ENCODE peak calls at places on chromosomes 11 and 22, in eight cellular contexts. F is neural crest cell, K is mammary epithelial cell, O is fibroblast of the aortic adventitia, I is B cell, A is AG04450, D is A549, V is hepatocyte. T is an unnamed sample.
A peak's percentile ranks its signal among the peaks of the same experiment; 100 is the strongest.

GRCh38 chr11:22338465-22338810 is 257 bp downstream of the SLC17A6 start:
- DNase-seq in F (no peak), K (no peak), O (no peak), I (no peak), A (no peak), D (no peak), V (no peak), T (no peak)

GRCh38 chr22:46500201-46500600 is 37.2 kb downstream of the CELSR1 start:
- DNase-seq in F (peak; percentile 75), K (no peak), O (no peak), I (no peak), A (no peak), D (no peak), V (peak; percentile 18), T (peak; percentile 15)

GRCh38 chr11:59706518-59707285 is 6.9 kb downstream of the OR10V1 start:
- DNase-seq in F (no peak), K (peak; percentile 94), O (peak; percentile 59), I (no peak), A (peak; percentile 13), D (peak; percentile 35), V (peak; percentile 54), T (no peak)

GRCh38 chr11:74371269-74372039 is 26.8 kb downstream of the PGM2L1 start:
- DNase-seq in F (no peak), K (peak; percentile 78), O (no peak), I (no peak), A (no peak), D (peak; percentile 20), V (no peak), T (no peak)

GRCh38 chr22:45324186-45324775 is 14.5 kb downstream of the FAM118A start:
- DNase-seq in F (no peak), K (peak; percentile 19), O (no peak), I (no peak), A (no peak), D (no peak), V (no peak), T (no peak)

GRCh38 chr11:75562836-75563484 is 907 bp downstream of the SERPINH1 start:
- DNase-seq in F (peak; percentile 64), K (peak; percentile 53), O (peak; percentile 53), I (no peak), A (no peak), D (no peak), V (peak; percentile 80), T (no peak)

GRCh38 chr11:62337682-62338181 is 484 bp downstream of the ASRGL1 start:
- DNase-seq in F (peak; percentile 27), K (peak; percentile 6), O (no peak), I (no peak), A (no peak), D (peak; percentile 27), V (peak; percentile 55), T (peak; percentile 11)

GRCh38 chr11:73186886-73187285 is 31.2 kb upstream of the P2RY2 start:
- DNase-seq in F (no peak), K (no peak), O (no peak), I (no peak), A (no peak), D (no peak), V (no peak), T (no peak)

GRCh38 chr22:19756288-19757128 is 4.1 kb upstream of the TBX1 start:
- DNase-seq in F (no peak), K (peak; percentile 48), O (no peak), I (peak; percentile 93), A (no peak), D (peak; percentile 72), V (peak; percentile 79), T (peak; percentile 71)

GRCh38 chr11:107017104-107017432 is 1.2 kb downstream of the GUCY1A2 start:
- DNase-seq in F (no peak), K (no peak), O (no peak), I (no peak), A (no peak), D (no peak), V (no peak), T (no peak)

GRCh38 chr11:31996159-31996881 is 94.6 kb upstream of the RCN1 start:
- DNase-seq in F (no peak), K (no peak), O (no peak), I (no peak), A (no peak), D (no peak), V (no peak), T (no peak)

GRCh38 chr11:57647368-57647767 is 2.3 kb downstream of the YPEL4 start:
- DNase-seq in F (no peak), K (no peak), O (no peak), I (no peak), A (no peak), D (no peak), V (no peak), T (no peak)

GRCh38 chr11:35338928-35339327 is 80.4 kb downstream of the SLC1A2 start:
- DNase-seq in F (no peak), K (no peak), O (no peak), I (no peak), A (no peak), D (no peak), V (no peak), T (no peak)

GRCh38 chr11:33248416-33248957 is 8.7 kb upstream of the HIPK3 start:
- DNase-seq in F (no peak), K (peak; percentile 48), O (peak; percentile 57), I (no peak), A (peak; percentile 20), D (no peak), V (no peak), T (no peak)

GRCh38 chr22:38467904-38468760 is at the start of gene KDELR3:
- DNase-seq in F (no peak), K (peak; percentile 81), O (peak; percentile 63), I (peak; percentile 80), A (peak; percentile 30), D (peak; percentile 40), V (peak; percentile 92), T (peak; percentile 78)

GRCh38 chr11:130523609-130524008 is 75.2 kb downstream of the ADAMTS15 start:
- DNase-seq in F (no peak), K (no peak), O (peak; percentile 95), I (no peak), A (peak; percentile 67), D (no peak), V (no peak), T (no peak)

GRCh38 chr11:117998201-117998579 is 12.0 kb downstream of the IL10RA start:
- DNase-seq in F (no peak), K (no peak), O (no peak), I (no peak), A (no peak), D (no peak), V (no peak), T (no peak)

GRCh38 chr11:55719608-55720160 is 53.6 kb upstream of the OR5D13 start:
- DNase-seq in F (no peak), K (no peak), O (no peak), I (no peak), A (no peak), D (no peak), V (no peak), T (no peak)

GRCh38 chr22:38881464-38881871 is 9.5 kb upstream of the CBX6 start:
- DNase-seq in F (no peak), K (no peak), O (peak; percentile 96), I (no peak), A (peak; percentile 56), D (no peak), V (no peak), T (no peak)

DNA sequence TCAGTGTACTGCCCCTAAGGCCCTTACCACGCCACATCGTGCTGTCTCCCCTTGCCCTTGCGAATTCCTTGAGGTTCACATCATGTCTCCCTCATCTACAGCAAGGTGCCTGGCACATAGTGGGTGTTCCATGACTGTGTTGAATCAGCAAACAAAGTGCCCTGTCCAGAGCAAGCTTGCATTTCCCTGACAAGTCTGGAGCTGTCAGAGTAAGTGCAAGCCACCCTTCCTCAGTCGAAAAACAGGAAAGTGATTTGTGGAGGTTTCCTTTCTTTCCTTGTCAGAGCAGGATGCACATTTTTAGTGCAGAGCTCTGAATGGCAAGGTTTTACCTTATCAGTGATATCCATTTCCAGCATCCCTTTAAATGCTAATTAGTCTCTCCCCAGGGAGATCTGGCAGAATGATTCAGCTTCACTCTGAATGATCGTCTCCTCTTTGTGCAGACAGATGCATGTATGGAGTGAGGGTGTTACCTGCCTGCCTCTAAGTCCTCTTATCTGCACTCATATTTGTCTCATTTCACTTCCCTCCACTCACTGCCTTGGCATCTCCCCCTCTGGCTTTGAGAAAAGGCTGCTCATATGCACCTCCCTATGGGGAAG is 331.2 kb downstream of the TMEM135 start:
- DNase-seq in F (no peak), K (peak; percentile 23), O (peak; percentile 39), I (no peak), A (no peak), D (no peak), V (no peak), T (no peak)
- TF ChIP-seq CTCF in F (no peak), K (no peak), O (no peak), I (no peak), A (no peak), D (no peak), V (no peak), T (no peak)

DNA sequence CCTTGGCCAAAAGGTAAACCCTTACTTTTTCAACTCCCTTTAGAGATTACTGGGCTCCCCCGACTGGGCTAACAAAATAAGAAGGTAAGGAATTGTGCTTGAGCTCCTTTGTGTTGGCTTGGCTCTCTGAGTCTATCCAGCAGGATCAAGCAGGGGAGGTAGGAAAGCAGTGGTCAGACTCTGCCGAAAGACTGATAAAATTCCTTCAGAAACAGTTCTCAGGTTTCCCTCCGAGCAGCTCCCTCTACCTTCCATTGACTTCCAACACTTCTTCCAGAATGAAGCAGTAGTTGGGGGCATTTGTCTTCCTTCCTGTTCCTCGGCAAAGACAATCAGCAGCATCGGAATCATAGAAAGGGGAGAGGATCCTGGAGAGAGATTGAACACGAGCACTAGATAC is 16.1 kb upstream of the CARD18 start:
- DNase-seq in F (no peak), K (no peak), O (no peak), I (no peak), A (no peak), D (no peak), V (no peak), T (no peak)
- TF ChIP-seq CTCF in F (no peak), K (no peak), O (no peak), I (no peak), A (no peak), D (no peak), V (no peak), T (no peak)

GRCh38 chr11:12074529-12075195 is 35.7 kb upstream of the MICAL2 start:
- DNase-seq in F (no peak), K (no peak), O (no peak), I (no peak), A (no peak), D (no peak), V (no peak), T (no peak)
- TF ChIP-seq CTCF in F (no peak), K (no peak), O (no peak), I (no peak), A (no peak), D (no peak), V (no peak), T (no peak)

DNA sequence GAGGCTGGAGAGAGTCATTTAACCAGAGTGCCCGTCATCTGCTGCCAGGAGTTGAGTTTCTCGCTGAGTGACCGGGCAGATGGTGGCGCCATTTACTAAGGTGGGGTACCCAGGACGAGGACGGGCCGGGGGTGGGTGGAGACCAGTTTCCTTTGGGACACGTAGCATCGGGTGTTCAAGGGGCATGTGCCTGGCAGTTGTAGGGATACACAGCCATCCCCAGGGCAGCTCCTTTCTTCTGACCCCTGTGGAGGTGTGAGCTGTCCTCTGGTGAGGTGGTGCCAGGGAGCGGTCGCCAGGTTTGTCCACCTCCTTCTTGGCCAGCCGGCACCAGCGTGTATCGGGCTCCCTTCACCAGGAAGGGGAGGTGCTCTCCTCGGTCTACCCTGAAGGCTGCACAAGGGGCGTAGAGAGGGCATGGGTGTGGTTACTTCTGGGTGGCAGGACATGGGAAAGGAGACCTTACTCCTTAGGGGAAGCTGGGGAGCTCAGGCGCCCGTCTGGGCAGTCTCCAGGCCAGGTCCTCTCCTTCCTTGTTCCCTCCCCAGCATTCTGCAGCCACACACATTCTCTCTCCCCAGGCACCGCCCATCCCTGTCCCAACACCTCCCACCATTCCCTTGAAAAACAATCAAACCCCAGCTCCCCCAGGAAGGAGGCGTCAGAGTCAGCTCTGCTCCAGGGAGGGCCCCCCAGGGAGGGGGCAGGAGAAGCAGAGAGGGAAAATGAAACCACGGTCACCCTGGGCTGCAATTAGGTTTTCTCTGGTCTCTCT is 10.3 kb upstream of the MB start:
- DNase-seq in F (no peak), K (peak; percentile 82), O (peak; percentile 88), I (no peak), A (peak; percentile 66), D (peak; percentile 66), V (peak; percentile 92), T (peak; percentile 87)
- TF ChIP-seq CTCF in F (peak; percentile 49), K (peak; percentile 80), O (peak; percentile 42), I (no peak), A (peak; percentile 52), D (peak; percentile 68), V (peak; percentile 72), T (peak; percentile 58)